ENCODE peak calls at places on chromosomes 11 and 22, in five cellular contexts. Q, W, I, B and H are unnamed samples.
A peak's percentile ranks its signal among the peaks of the same experiment; 100 is the strongest.

GRCh38 chr22:41848468-41848867 is 15.6 kb downstream of the SREBF2 start:
- DNase-seq in Q (no peak), W (peak; percentile 37), I (no peak), B (no peak), H (no peak)

GRCh38 chr11:102971766-102972165 is 16.2 kb upstream of the MMP13 start:
- DNase-seq in Q (no peak), W (no peak), I (no peak), B (no peak), H (no peak)

GRCh38 chr11:45393334-45393733 is 107.2 kb upstream of the SYT13 start:
- DNase-seq in Q (no peak), W (no peak), I (no peak), B (no peak), H (no peak)

GRCh38 chr11:68282141-68282860 is 10.5 kb upstream of the C11orf24 start:
- DNase-seq in Q (no peak), W (no peak), I (peak; percentile 57), B (no peak), H (no peak)

GRCh38 chr22:25182131-25183110 is 17.2 kb upstream of the CRYBB3 start:
- DNase-seq in Q (no peak), W (no peak), I (no peak), B (no peak), H (no peak)

GRCh38 chr11:126434950-126435335 is 79.5 kb downstream of the ST3GAL4 start:
- DNase-seq in Q (no peak), W (no peak), I (no peak), B (no peak), H (no peak)

GRCh38 chr11:31786996-31787685 is 24.0 kb downstream of the PAX6 start:
- DNase-seq in Q (no peak), W (no peak), I (no peak), B (no peak), H (no peak)

GRCh38 chr11:8365542-8365941 is 101.9 kb upstream of the LMO1 start:
- DNase-seq in Q (no peak), W (no peak), I (no peak), B (no peak), H (no peak)

GRCh38 chr11:14617241-14618027 is 26.2 kb upstream of the PDE3B start:
- DNase-seq in Q (no peak), W (no peak), I (no peak), B (no peak), H (no peak)

GRCh38 chr22:45061332-45061731 is 51.5 kb upstream of the PHF21B start:
- DNase-seq in Q (no peak), W (no peak), I (no peak), B (no peak), H (no peak)

GRCh38 chr11:32259641-32260081 is 168.8 kb downstream of the RCN1 start:
- DNase-seq in Q (peak; percentile 31), W (peak; percentile 21), I (no peak), B (no peak), H (no peak)

GRCh38 chr11:44325698-44326097 is 15.8 kb upstream of the ALX4 start:
- DNase-seq in Q (no peak), W (no peak), I (no peak), B (no peak), H (no peak)

GRCh38 chr11:77473001-77473800 is 693 bp downstream of the PAK1 start:
- DNase-seq in Q (peak; percentile 55), W (peak; percentile 53), I (peak; percentile 54), B (peak; percentile 34), H (no peak)

GRCh38 chr22:42757475-42757874 is 36.8 kb upstream of the A4GALT start:
- DNase-seq in Q (no peak), W (no peak), I (no peak), B (no peak), H (no peak)

GRCh38 chr11:119195680-119196079 is 10.4 kb downstream of the NHERF4 start:
- DNase-seq in Q (no peak), W (peak; percentile 58), I (no peak), B (no peak), H (no peak)

GRCh38 chr11:17673951-17674350 is 45.4 kb upstream of the MYOD1 start:
- DNase-seq in Q (no peak), W (no peak), I (no peak), B (no peak), H (no peak)

GRCh38 chr11:130601764-130602163 is 153.3 kb downstream of the ADAMTS15 start:
- DNase-seq in Q (no peak), W (no peak), I (no peak), B (no peak), H (no peak)

GRCh38 chr11:64921384-64921783 is 3.1 kb upstream of the PPP2R5B start:
- DNase-seq in Q (no peak), W (no peak), I (no peak), B (no peak), H (no peak)

GRCh38 chr22:23542933-23543332 is 37.2 kb downstream of the IGLL1 start:
- DNase-seq in Q (no peak), W (no peak), I (no peak), B (no peak), H (no peak)

GRCh38 chr11:126523441-126523840 is 168.0 kb downstream of the ST3GAL4 start:
- DNase-seq in Q (no peak), W (no peak), I (no peak), B (no peak), H (no peak)

GRCh38 chr11:783581-784015 is 6.3 kb downstream of the CEND1 start:
- DNase-seq in Q (peak; percentile 72), W (peak; percentile 83), I (peak; percentile 57), B (peak; percentile 74), H (no peak)

GRCh38 chr22:21762712-21763581 is 27.4 kb upstream of the YPEL1 start:
- DNase-seq in Q (no peak), W (no peak), I (peak; percentile 52), B (no peak), H (no peak)